ENCODE peak calls at places on chromosomes 13 and 19, in ten cellular contexts. One of them, this sample, is unnamed.

GRCh38 chr19:679418-680286 is 3.5 kb downstream of the FSTL3 start:
- DNase-seq in NCI-H748 treated with DMSO at 0.1 percent for 48 hours: no peak
- DNase-seq in hippocampal formation: no peak
- DNase-seq in osteoblast: peak; percentile 99
- DNase-seq in activated T-cell treated with anti-CD3 and anti-CD28 coated beads, Interleukin-2, amount 50 U/mL, for 24 hours: peak; percentile 68
- DNase-seq in activated CD4-positive, alpha-beta memory T cell treated with anti-CD3 and anti-CD28 coated beads, Interleukin-2, amount 10 ng/mL, durations not matched to agents 7 days and 5 days: peak; percentile 41
- DNase-seq in HFF-Myc: no peak
- DNase-seq in A172: peak; percentile 49
- DNase-seq in CD4-positive, alpha-beta T cell: no peak
- DNase-seq in stimulated activated CD4-positive, alpha-beta T cell treated with anti-CD3 and anti-CD28 coated beads, TNF-alpha, amount 100 ng/mL, for 24 hours: no peak
- DNase-seq in this sample: no peak

GRCh38 chr19:57302020-57302465 is 18.2 kb upstream of the ZNF543 start:
- DNase-seq in stimulated activated CD4-positive, alpha-beta T cell treated with anti-CD3 and anti-CD28 coated beads, TNF-alpha, amount 100 ng/mL, for 24 hours: no peak
- DNase-seq in NCI-H748 treated with DMSO at 0.1 percent for 48 hours: no peak
- DNase-seq in activated T-cell treated with anti-CD3 and anti-CD28 coated beads, Interleukin-2, amount 50 U/mL, for 24 hours: no peak
- DNase-seq in activated CD4-positive, alpha-beta memory T cell treated with anti-CD3 and anti-CD28 coated beads, Interleukin-2, amount 10 ng/mL, durations not matched to agents 7 days and 5 days: no peak
- DNase-seq in hippocampal formation: no peak
- DNase-seq in HFF-Myc: peak; percentile 47
- DNase-seq in CD4-positive, alpha-beta T cell: no peak
- DNase-seq in osteoblast: peak; percentile 89
- DNase-seq in A172: peak; percentile 96
- DNase-seq in this sample: no peak

GRCh38 chr19:58381460-58382220 is 810 bp upstream of the ZNF837 start:
- DNase-seq in activated CD4-positive, alpha-beta memory T cell treated with anti-CD3 and anti-CD28 coated beads, Interleukin-2, amount 10 ng/mL, durations not matched to agents 7 days and 5 days: no peak
- DNase-seq in stimulated activated CD4-positive, alpha-beta T cell treated with anti-CD3 and anti-CD28 coated beads, TNF-alpha, amount 100 ng/mL, for 24 hours: no peak
- DNase-seq in osteoblast: peak; percentile 32
- DNase-seq in hippocampal formation: no peak
- DNase-seq in HFF-Myc: no peak
- DNase-seq in A172: no peak
- DNase-seq in NCI-H748 treated with DMSO at 0.1 percent for 48 hours: no peak
- DNase-seq in activated T-cell treated with anti-CD3 and anti-CD28 coated beads, Interleukin-2, amount 50 U/mL, for 24 hours: no peak
- DNase-seq in CD4-positive, alpha-beta T cell: no peak
- DNase-seq in this sample: no peak

GRCh38 chr19:49427855-49428546 is 2.8 kb downstream of the GFY start:
- DNase-seq in CD4-positive, alpha-beta T cell: no peak
- DNase-seq in stimulated activated CD4-positive, alpha-beta T cell treated with anti-CD3 and anti-CD28 coated beads, TNF-alpha, amount 100 ng/mL, for 24 hours: no peak
- DNase-seq in activated T-cell treated with anti-CD3 and anti-CD28 coated beads, Interleukin-2, amount 50 U/mL, for 24 hours: no peak
- DNase-seq in HFF-Myc: no peak
- DNase-seq in NCI-H748 treated with DMSO at 0.1 percent for 48 hours: peak; percentile 48
- DNase-seq in A172: no peak
- DNase-seq in osteoblast: peak; percentile 92
- DNase-seq in activated CD4-positive, alpha-beta memory T cell treated with anti-CD3 and anti-CD28 coated beads, Interleukin-2, amount 10 ng/mL, durations not matched to agents 7 days and 5 days: peak; percentile 41
- DNase-seq in hippocampal formation: no peak
- DNase-seq in this sample: no peak

GRCh38 chr19:11256189-11256588 is 6.1 kb downstream of the DOCK6 start:
- DNase-seq in osteoblast: peak; percentile 70
- DNase-seq in NCI-H748 treated with DMSO at 0.1 percent for 48 hours: no peak
- DNase-seq in HFF-Myc: no peak
- DNase-seq in activated T-cell treated with anti-CD3 and anti-CD28 coated beads, Interleukin-2, amount 50 U/mL, for 24 hours: no peak
- DNase-seq in A172: no peak
- DNase-seq in CD4-positive, alpha-beta T cell: no peak
- DNase-seq in hippocampal formation: no peak
- DNase-seq in stimulated activated CD4-positive, alpha-beta T cell treated with anti-CD3 and anti-CD28 coated beads, TNF-alpha, amount 100 ng/mL, for 24 hours: no peak
- DNase-seq in activated CD4-positive, alpha-beta memory T cell treated with anti-CD3 and anti-CD28 coated beads, Interleukin-2, amount 10 ng/mL, durations not matched to agents 7 days and 5 days: no peak
- DNase-seq in this sample: no peak

GRCh38 chr19:8238251-8238650 is 29.1 kb downstream of the CERS4 start:
- DNase-seq in A172: no peak
- DNase-seq in activated T-cell treated with anti-CD3 and anti-CD28 coated beads, Interleukin-2, amount 50 U/mL, for 24 hours: no peak
- DNase-seq in stimulated activated CD4-positive, alpha-beta T cell treated with anti-CD3 and anti-CD28 coated beads, TNF-alpha, amount 100 ng/mL, for 24 hours: no peak
- DNase-seq in NCI-H748 treated with DMSO at 0.1 percent for 48 hours: no peak
- DNase-seq in activated CD4-positive, alpha-beta memory T cell treated with anti-CD3 and anti-CD28 coated beads, Interleukin-2, amount 10 ng/mL, durations not matched to agents 7 days and 5 days: no peak
- DNase-seq in CD4-positive, alpha-beta T cell: no peak
- DNase-seq in hippocampal formation: no peak
- DNase-seq in osteoblast: peak; percentile 45
- DNase-seq in HFF-Myc: no peak
- DNase-seq in this sample: no peak

GRCh38 chr19:30629086-30629485 is 256.9 kb downstream of the ZNF536 start:
- DNase-seq in HFF-Myc: no peak
- DNase-seq in NCI-H748 treated with DMSO at 0.1 percent for 48 hours: no peak
- DNase-seq in CD4-positive, alpha-beta T cell: no peak
- DNase-seq in stimulated activated CD4-positive, alpha-beta T cell treated with anti-CD3 and anti-CD28 coated beads, TNF-alpha, amount 100 ng/mL, for 24 hours: no peak
- DNase-seq in activated T-cell treated with anti-CD3 and anti-CD28 coated beads, Interleukin-2, amount 50 U/mL, for 24 hours: no peak
- DNase-seq in hippocampal formation: no peak
- DNase-seq in A172: no peak
- DNase-seq in activated CD4-positive, alpha-beta memory T cell treated with anti-CD3 and anti-CD28 coated beads, Interleukin-2, amount 10 ng/mL, durations not matched to agents 7 days and 5 days: no peak
- DNase-seq in osteoblast: no peak
- DNase-seq in this sample: no peak

GRCh38 chr19:14004619-14005380 is 1.3 kb downstream of the RFX1 start:
- DNase-seq in A172: no peak
- DNase-seq in activated CD4-positive, alpha-beta memory T cell treated with anti-CD3 and anti-CD28 coated beads, Interleukin-2, amount 10 ng/mL, durations not matched to agents 7 days and 5 days: no peak
- DNase-seq in stimulated activated CD4-positive, alpha-beta T cell treated with anti-CD3 and anti-CD28 coated beads, TNF-alpha, amount 100 ng/mL, for 24 hours: no peak
- DNase-seq in CD4-positive, alpha-beta T cell: no peak
- DNase-seq in activated T-cell treated with anti-CD3 and anti-CD28 coated beads, Interleukin-2, amount 50 U/mL, for 24 hours: no peak
- DNase-seq in HFF-Myc: no peak
- DNase-seq in hippocampal formation: peak; percentile 39
- DNase-seq in NCI-H748 treated with DMSO at 0.1 percent for 48 hours: no peak
- DNase-seq in osteoblast: peak; percentile 86
- DNase-seq in this sample: no peak

GRCh38 chr19:32287086-32287485 is 58.3 kb upstream of the ZNF507 start:
- DNase-seq in A172: no peak
- DNase-seq in stimulated activated CD4-positive, alpha-beta T cell treated with anti-CD3 and anti-CD28 coated beads, TNF-alpha, amount 100 ng/mL, for 24 hours: no peak
- DNase-seq in activated CD4-positive, alpha-beta memory T cell treated with anti-CD3 and anti-CD28 coated beads, Interleukin-2, amount 10 ng/mL, durations not matched to agents 7 days and 5 days: no peak
- DNase-seq in osteoblast: peak; percentile 31
- DNase-seq in CD4-positive, alpha-beta T cell: no peak
- DNase-seq in NCI-H748 treated with DMSO at 0.1 percent for 48 hours: no peak
- DNase-seq in hippocampal formation: no peak
- DNase-seq in activated T-cell treated with anti-CD3 and anti-CD28 coated beads, Interleukin-2, amount 50 U/mL, for 24 hours: no peak
- DNase-seq in HFF-Myc: no peak
- DNase-seq in this sample: no peak

GRCh38 chr13:49791214-49791752 is 1.2 kb downstream of the KPNA3 start:
- DNase-seq in hippocampal formation: peak; percentile 33
- DNase-seq in A172: peak; percentile 2
- DNase-seq in activated CD4-positive, alpha-beta memory T cell treated with anti-CD3 and anti-CD28 coated beads, Interleukin-2, amount 10 ng/mL, durations not matched to agents 7 days and 5 days: peak; percentile 20
- DNase-seq in CD4-positive, alpha-beta T cell: no peak
- DNase-seq in activated T-cell treated with anti-CD3 and anti-CD28 coated beads, Interleukin-2, amount 50 U/mL, for 24 hours: no peak
- DNase-seq in HFF-Myc: no peak
- DNase-seq in osteoblast: no peak
- DNase-seq in NCI-H748 treated with DMSO at 0.1 percent for 48 hours: peak; percentile 40
- DNase-seq in stimulated activated CD4-positive, alpha-beta T cell treated with anti-CD3 and anti-CD28 coated beads, TNF-alpha, amount 100 ng/mL, for 24 hours: no peak
- DNase-seq in this sample: no peak

GRCh38 chr13:110381029-110381360 is 73.9 kb downstream of the COL4A2 start:
- DNase-seq in HFF-Myc: no peak
- DNase-seq in stimulated activated CD4-positive, alpha-beta T cell treated with anti-CD3 and anti-CD28 coated beads, TNF-alpha, amount 100 ng/mL, for 24 hours: no peak
- DNase-seq in NCI-H748 treated with DMSO at 0.1 percent for 48 hours: no peak
- DNase-seq in hippocampal formation: no peak
- DNase-seq in activated CD4-positive, alpha-beta memory T cell treated with anti-CD3 and anti-CD28 coated beads, Interleukin-2, amount 10 ng/mL, durations not matched to agents 7 days and 5 days: no peak
- DNase-seq in CD4-positive, alpha-beta T cell: no peak
- DNase-seq in osteoblast: no peak
- DNase-seq in A172: no peak
- DNase-seq in activated T-cell treated with anti-CD3 and anti-CD28 coated beads, Interleukin-2, amount 50 U/mL, for 24 hours: no peak
- DNase-seq in this sample: no peak

GRCh38 chr13:83220241-83220640 is 662.0 kb downstream of the SLITRK1 start:
- DNase-seq in activated T-cell treated with anti-CD3 and anti-CD28 coated beads, Interleukin-2, amount 50 U/mL, for 24 hours: no peak
- DNase-seq in CD4-positive, alpha-beta T cell: no peak
- DNase-seq in hippocampal formation: no peak
- DNase-seq in osteoblast: no peak
- DNase-seq in activated CD4-positive, alpha-beta memory T cell treated with anti-CD3 and anti-CD28 coated beads, Interleukin-2, amount 10 ng/mL, durations not matched to agents 7 days and 5 days: no peak
- DNase-seq in NCI-H748 treated with DMSO at 0.1 percent for 48 hours: no peak
- DNase-seq in stimulated activated CD4-positive, alpha-beta T cell treated with anti-CD3 and anti-CD28 coated beads, TNF-alpha, amount 100 ng/mL, for 24 hours: no peak
- DNase-seq in HFF-Myc: no peak
- DNase-seq in A172: no peak
- DNase-seq in this sample: no peak

GRCh38 chr19:29539131-29539530 is 13.3 kb downstream of the VSTM2B start:
- DNase-seq in CD4-positive, alpha-beta T cell: no peak
- DNase-seq in NCI-H748 treated with DMSO at 0.1 percent for 48 hours: no peak
- DNase-seq in activated CD4-positive, alpha-beta memory T cell treated with anti-CD3 and anti-CD28 coated beads, Interleukin-2, amount 10 ng/mL, durations not matched to agents 7 days and 5 days: no peak
- DNase-seq in activated T-cell treated with anti-CD3 and anti-CD28 coated beads, Interleukin-2, amount 50 U/mL, for 24 hours: peak; percentile 5
- DNase-seq in hippocampal formation: no peak
- DNase-seq in A172: no peak
- DNase-seq in osteoblast: no peak
- DNase-seq in HFF-Myc: no peak
- DNase-seq in stimulated activated CD4-positive, alpha-beta T cell treated with anti-CD3 and anti-CD28 coated beads, TNF-alpha, amount 100 ng/mL, for 24 hours: no peak
- DNase-seq in this sample: no peak

GRCh38 chr19:47729468-47729798 is 15.9 kb upstream of the NOP53 start:
- DNase-seq in hippocampal formation: no peak
- DNase-seq in A172: peak; percentile 91
- DNase-seq in stimulated activated CD4-positive, alpha-beta T cell treated with anti-CD3 and anti-CD28 coated beads, TNF-alpha, amount 100 ng/mL, for 24 hours: no peak
- DNase-seq in activated T-cell treated with anti-CD3 and anti-CD28 coated beads, Interleukin-2, amount 50 U/mL, for 24 hours: no peak
- DNase-seq in CD4-positive, alpha-beta T cell: no peak
- DNase-seq in activated CD4-positive, alpha-beta memory T cell treated with anti-CD3 and anti-CD28 coated beads, Interleukin-2, amount 10 ng/mL, durations not matched to agents 7 days and 5 days: peak; percentile 24
- DNase-seq in NCI-H748 treated with DMSO at 0.1 percent for 48 hours: no peak
- DNase-seq in osteoblast: peak; percentile 96
- DNase-seq in HFF-Myc: peak; percentile 61
- DNase-seq in this sample: no peak

GRCh38 chr19:35756373-35757230 is at the start of gene HSPB6:
- DNase-seq in hippocampal formation: no peak
- DNase-seq in activated T-cell treated with anti-CD3 and anti-CD28 coated beads, Interleukin-2, amount 50 U/mL, for 24 hours: no peak
- DNase-seq in CD4-positive, alpha-beta T cell: no peak
- DNase-seq in A172: no peak
- DNase-seq in activated CD4-positive, alpha-beta memory T cell treated with anti-CD3 and anti-CD28 coated beads, Interleukin-2, amount 10 ng/mL, durations not matched to agents 7 days and 5 days: no peak
- DNase-seq in NCI-H748 treated with DMSO at 0.1 percent for 48 hours: no peak
- DNase-seq in HFF-Myc: no peak
- DNase-seq in osteoblast: peak; percentile 93
- DNase-seq in stimulated activated CD4-positive, alpha-beta T cell treated with anti-CD3 and anti-CD28 coated beads, TNF-alpha, amount 100 ng/mL, for 24 hours: no peak
- DNase-seq in this sample: no peak

GRCh38 chr13:34044041-34044440 is 226.1 kb downstream of the RFC3 start:
- DNase-seq in activated CD4-positive, alpha-beta memory T cell treated with anti-CD3 and anti-CD28 coated beads, Interleukin-2, amount 10 ng/mL, durations not matched to agents 7 days and 5 days: no peak
- DNase-seq in osteoblast: no peak
- DNase-seq in CD4-positive, alpha-beta T cell: no peak
- DNase-seq in A172: peak; percentile 48
- DNase-seq in NCI-H748 treated with DMSO at 0.1 percent for 48 hours: no peak
- DNase-seq in hippocampal formation: peak; percentile 40
- DNase-seq in stimulated activated CD4-positive, alpha-beta T cell treated with anti-CD3 and anti-CD28 coated beads, TNF-alpha, amount 100 ng/mL, for 24 hours: no peak
- DNase-seq in activated T-cell treated with anti-CD3 and anti-CD28 coated beads, Interleukin-2, amount 50 U/mL, for 24 hours: no peak
- DNase-seq in HFF-Myc: peak; percentile 17
- DNase-seq in this sample: no peak

GRCh38 chr13:90545070-90545840 is 802.2 kb upstream of the MIR17HG start:
- DNase-seq in A172: no peak
- DNase-seq in NCI-H748 treated with DMSO at 0.1 percent for 48 hours: peak; percentile 56
- DNase-seq in activated CD4-positive, alpha-beta memory T cell treated with anti-CD3 and anti-CD28 coated beads, Interleukin-2, amount 10 ng/mL, durations not matched to agents 7 days and 5 days: no peak
- DNase-seq in hippocampal formation: no peak
- DNase-seq in CD4-positive, alpha-beta T cell: no peak
- DNase-seq in osteoblast: no peak
- DNase-seq in HFF-Myc: no peak
- DNase-seq in stimulated activated CD4-positive, alpha-beta T cell treated with anti-CD3 and anti-CD28 coated beads, TNF-alpha, amount 100 ng/mL, for 24 hours: no peak
- DNase-seq in activated T-cell treated with anti-CD3 and anti-CD28 coated beads, Interleukin-2, amount 50 U/mL, for 24 hours: no peak
- DNase-seq in this sample: no peak

GRCh38 chr13:113114511-113115362 is 7.9 kb upstream of the F10 start:
- DNase-seq in hippocampal formation: no peak
- DNase-seq in HFF-Myc: no peak
- DNase-seq in activated CD4-positive, alpha-beta memory T cell treated with anti-CD3 and anti-CD28 coated beads, Interleukin-2, amount 10 ng/mL, durations not matched to agents 7 days and 5 days: no peak
- DNase-seq in A172: no peak
- DNase-seq in stimulated activated CD4-positive, alpha-beta T cell treated with anti-CD3 and anti-CD28 coated beads, TNF-alpha, amount 100 ng/mL, for 24 hours: no peak
- DNase-seq in CD4-positive, alpha-beta T cell: no peak
- DNase-seq in osteoblast: peak; percentile 86
- DNase-seq in NCI-H748 treated with DMSO at 0.1 percent for 48 hours: no peak
- DNase-seq in activated T-cell treated with anti-CD3 and anti-CD28 coated beads, Interleukin-2, amount 50 U/mL, for 24 hours: peak; percentile 27
- DNase-seq in this sample: no peak

GRCh38 chr13:49248433-49249002 is 793 bp downstream of the CDADC1 start:
- DNase-seq in activated CD4-positive, alpha-beta memory T cell treated with anti-CD3 and anti-CD28 coated beads, Interleukin-2, amount 10 ng/mL, durations not matched to agents 7 days and 5 days: no peak
- DNase-seq in activated T-cell treated with anti-CD3 and anti-CD28 coated beads, Interleukin-2, amount 50 U/mL, for 24 hours: no peak
- DNase-seq in NCI-H748 treated with DMSO at 0.1 percent for 48 hours: no peak
- DNase-seq in A172: peak; percentile 2
- DNase-seq in osteoblast: no peak
- DNase-seq in stimulated activated CD4-positive, alpha-beta T cell treated with anti-CD3 and anti-CD28 coated beads, TNF-alpha, amount 100 ng/mL, for 24 hours: no peak
- DNase-seq in CD4-positive, alpha-beta T cell: peak; percentile 1
- DNase-seq in HFF-Myc: no peak
- DNase-seq in hippocampal formation: no peak
- DNase-seq in this sample: no peak

GRCh38 chr19:30439271-30439750 is 67.1 kb downstream of the ZNF536 start:
- DNase-seq in activated CD4-positive, alpha-beta memory T cell treated with anti-CD3 and anti-CD28 coated beads, Interleukin-2, amount 10 ng/mL, durations not matched to agents 7 days and 5 days: no peak
- DNase-seq in CD4-positive, alpha-beta T cell: no peak
- DNase-seq in A172: no peak
- DNase-seq in hippocampal formation: no peak
- DNase-seq in NCI-H748 treated with DMSO at 0.1 percent for 48 hours: no peak
- DNase-seq in HFF-Myc: no peak
- DNase-seq in osteoblast: no peak
- DNase-seq in stimulated activated CD4-positive, alpha-beta T cell treated with anti-CD3 and anti-CD28 coated beads, TNF-alpha, amount 100 ng/mL, for 24 hours: no peak
- DNase-seq in activated T-cell treated with anti-CD3 and anti-CD28 coated beads, Interleukin-2, amount 50 U/mL, for 24 hours: no peak
- DNase-seq in this sample: no peak

GRCh38 chr13:73059460-73060250 is 850 bp downstream of the KLF5 start:
- DNase-seq in NCI-H748 treated with DMSO at 0.1 percent for 48 hours: peak; percentile 45
- DNase-seq in CD4-positive, alpha-beta T cell: peak; percentile 41
- DNase-seq in activated CD4-positive, alpha-beta memory T cell treated with anti-CD3 and anti-CD28 coated beads, Interleukin-2, amount 10 ng/mL, durations not matched to agents 7 days and 5 days: peak; percentile 51
- DNase-seq in stimulated activated CD4-positive, alpha-beta T cell treated with anti-CD3 and anti-CD28 coated beads, TNF-alpha, amount 100 ng/mL, for 24 hours: peak; percentile 36
- DNase-seq in activated T-cell treated with anti-CD3 and anti-CD28 coated beads, Interleukin-2, amount 50 U/mL, for 24 hours: peak; percentile 65
- DNase-seq in hippocampal formation: no peak
- DNase-seq in osteoblast: peak; percentile 56
- DNase-seq in A172: peak; percentile 10
- DNase-seq in HFF-Myc: no peak
- DNase-seq in this sample: no peak

GRCh38 chr13:79749985-79750551 is 269.1 kb downstream of the NDFIP2 start:
- DNase-seq in hippocampal formation: no peak
- DNase-seq in activated T-cell treated with anti-CD3 and anti-CD28 coated beads, Interleukin-2, amount 50 U/mL, for 24 hours: no peak
- DNase-seq in osteoblast: no peak
- DNase-seq in A172: peak; percentile 78
- DNase-seq in CD4-positive, alpha-beta T cell: no peak
- DNase-seq in HFF-Myc: peak; percentile 85
- DNase-seq in stimulated activated CD4-positive, alpha-beta T cell treated with anti-CD3 and anti-CD28 coated beads, TNF-alpha, amount 100 ng/mL, for 24 hours: no peak
- DNase-seq in activated CD4-positive, alpha-beta memory T cell treated with anti-CD3 and anti-CD28 coated beads, Interleukin-2, amount 10 ng/mL, durations not matched to agents 7 days and 5 days: no peak
- DNase-seq in NCI-H748 treated with DMSO at 0.1 percent for 48 hours: no peak
- DNase-seq in this sample: no peak

GRCh38 chr19:19067276-19068072 is 3.7 kb downstream of the SLC25A42 start:
- DNase-seq in stimulated activated CD4-positive, alpha-beta T cell treated with anti-CD3 and anti-CD28 coated beads, TNF-alpha, amount 100 ng/mL, for 24 hours: no peak
- DNase-seq in CD4-positive, alpha-beta T cell: no peak
- DNase-seq in A172: no peak
- DNase-seq in HFF-Myc: no peak
- DNase-seq in osteoblast: peak; percentile 62
- DNase-seq in activated T-cell treated with anti-CD3 and anti-CD28 coated beads, Interleukin-2, amount 50 U/mL, for 24 hours: no peak
- DNase-seq in NCI-H748 treated with DMSO at 0.1 percent for 48 hours: no peak
- DNase-seq in activated CD4-positive, alpha-beta memory T cell treated with anti-CD3 and anti-CD28 coated beads, Interleukin-2, amount 10 ng/mL, durations not matched to agents 7 days and 5 days: no peak
- DNase-seq in hippocampal formation: peak; percentile 8
- DNase-seq in this sample: no peak

GRCh38 chr13:43846496-43846895 is 33.0 kb downstream of the CCDC122 start:
- DNase-seq in stimulated activated CD4-positive, alpha-beta T cell treated with anti-CD3 and anti-CD28 coated beads, TNF-alpha, amount 100 ng/mL, for 24 hours: no peak
- DNase-seq in HFF-Myc: no peak
- DNase-seq in NCI-H748 treated with DMSO at 0.1 percent for 48 hours: no peak
- DNase-seq in CD4-positive, alpha-beta T cell: no peak
- DNase-seq in A172: no peak
- DNase-seq in osteoblast: no peak
- DNase-seq in activated T-cell treated with anti-CD3 and anti-CD28 coated beads, Interleukin-2, amount 50 U/mL, for 24 hours: no peak
- DNase-seq in hippocampal formation: no peak
- DNase-seq in activated CD4-positive, alpha-beta memory T cell treated with anti-CD3 and anti-CD28 coated beads, Interleukin-2, amount 10 ng/mL, durations not matched to agents 7 days and 5 days: no peak
- DNase-seq in this sample: no peak

GRCh38 chr19:4911786-4912672 is 2.7 kb downstream of the UHRF1 start:
- DNase-seq in activated T-cell treated with anti-CD3 and anti-CD28 coated beads, Interleukin-2, amount 50 U/mL, for 24 hours: peak; percentile 82
- DNase-seq in A172: peak; percentile 100
- DNase-seq in NCI-H748 treated with DMSO at 0.1 percent for 48 hours: no peak
- DNase-seq in stimulated activated CD4-positive, alpha-beta T cell treated with anti-CD3 and anti-CD28 coated beads, TNF-alpha, amount 100 ng/mL, for 24 hours: peak; percentile 73
- DNase-seq in hippocampal formation: peak; percentile 56
- DNase-seq in activated CD4-positive, alpha-beta memory T cell treated with anti-CD3 and anti-CD28 coated beads, Interleukin-2, amount 10 ng/mL, durations not matched to agents 7 days and 5 days: peak; percentile 76
- DNase-seq in osteoblast: peak; percentile 100
- DNase-seq in HFF-Myc: peak; percentile 100
- DNase-seq in CD4-positive, alpha-beta T cell: peak; percentile 61
- DNase-seq in this sample: peak; percentile 61